ENCODE peak calls at places on chromosome 10, in six cellular contexts. M is cardiac muscle cell, W is tibial artery, F is neural progenitor cell, T is lower lobe of right lung, A is right atrium auricular region. D is an unnamed sample. For H3K36me3, the result is how much of the 10 kb centered on the place peaks cover.

GRCh38 chr10:131436467-131436866 is 124.9 kb upstream of the TCERG1L start:
- DNase-seq in M (no peak), W (no peak), F (no peak), T (no peak), A (no peak), D (no peak)

GRCh38 chr10:14873090-14873760 is 5.4 kb upstream of the SUV39H2 start:
- DNase-seq in M (no peak), W (no peak), F (no peak), T (no peak), A (no peak), D (no peak)

GRCh38 chr10:380313-380955 is 245.2 kb downstream of the ZMYND11 start:
- DNase-seq in M (no peak), W (no peak), F (no peak), T (no peak), A (no peak), D (no peak)

GRCh38 chr10:49144021-49144720 is 10.3 kb upstream of the FAM170B start:
- DNase-seq in M (no peak), W (no peak), F (no peak), T (no peak), A (no peak), D (no peak)

GRCh38 chr10:132607961-132608495 is 70.4 kb downstream of the INPP5A start:
- DNase-seq in M (no peak), W (no peak), F (no peak), T (no peak), A (no peak), D (no peak)

GRCh38 chr10:79941146-79941545 is 7.8 kb downstream of the SFTPD start:
- DNase-seq in M (no peak), W (no peak), F (no peak), T (no peak), A (no peak), D (no peak)

GRCh38 chr10:75050520-75050919 is 60.9 kb upstream of the SAMD8 start:
- DNase-seq in M (no peak), W (no peak), F (no peak), T (no peak), A (no peak), D (no peak)

GRCh38 chr10:48627984-48628609 is 23.2 kb upstream of the ARHGAP22 start:
- DNase-seq in M (no peak), W (no peak), F (no peak), T (no peak), A (no peak), D (no peak)

GRCh38 chr10:25097669-25098411 is 77.0 kb upstream of the GPR158 start:
- DNase-seq in M (no peak), W (no peak), F (no peak), T (no peak), A (no peak), D (no peak)

GRCh38 chr10:17781856-17782255 is 27.3 kb upstream of the MRC1 start:
- DNase-seq in M (peak), W (no peak), F (peak), T (no peak), A (no peak), D (no peak)

GRCh38 chr10:79446451-79447020 is 1.1 kb upstream of the ZCCHC24 start:
- DNase-seq in M (peak), W (peak), F (peak), T (peak), A (peak), D (no peak)

GRCh38 chr10:3749011-3749410 is 36.0 kb downstream of the KLF6 start:
- DNase-seq in M (no peak), W (no peak), F (no peak), T (no peak), A (no peak), D (no peak)

GRCh38 chr10:77989081-77989724 is 40.1 kb downstream of the POLR3A start:
- DNase-seq in M (no peak), W (peak), F (no peak), T (no peak), A (no peak), D (no peak)

DNA sequence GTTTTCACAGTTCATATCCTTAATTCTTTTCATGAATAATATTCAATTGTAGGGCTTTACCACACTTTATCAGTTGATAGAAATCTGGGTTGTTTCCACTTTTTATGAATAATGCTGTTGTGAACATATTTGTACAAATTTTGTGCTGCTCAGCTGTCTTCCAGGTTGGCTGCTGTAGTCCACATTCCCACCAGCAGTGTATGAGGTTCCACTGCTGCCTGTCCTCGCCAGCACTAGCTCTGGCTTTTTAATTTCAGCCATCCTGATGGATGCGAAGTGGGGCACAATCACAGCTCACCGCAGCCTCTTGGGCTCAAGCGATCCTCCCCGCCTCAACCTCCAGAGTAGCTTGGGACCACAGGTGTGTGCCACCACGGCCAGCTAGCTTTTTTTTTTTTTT is 32.8 kb downstream of the NUDT5 start:
- DNase-seq in M (no peak), W (no peak), F (no peak), T (no peak), A (no peak), D (no peak)
- H3K36me3 ChIP-seq in M (half or more), W (half or more), F (under half), T (half or more), A (half or more), D (under half)

DNA sequence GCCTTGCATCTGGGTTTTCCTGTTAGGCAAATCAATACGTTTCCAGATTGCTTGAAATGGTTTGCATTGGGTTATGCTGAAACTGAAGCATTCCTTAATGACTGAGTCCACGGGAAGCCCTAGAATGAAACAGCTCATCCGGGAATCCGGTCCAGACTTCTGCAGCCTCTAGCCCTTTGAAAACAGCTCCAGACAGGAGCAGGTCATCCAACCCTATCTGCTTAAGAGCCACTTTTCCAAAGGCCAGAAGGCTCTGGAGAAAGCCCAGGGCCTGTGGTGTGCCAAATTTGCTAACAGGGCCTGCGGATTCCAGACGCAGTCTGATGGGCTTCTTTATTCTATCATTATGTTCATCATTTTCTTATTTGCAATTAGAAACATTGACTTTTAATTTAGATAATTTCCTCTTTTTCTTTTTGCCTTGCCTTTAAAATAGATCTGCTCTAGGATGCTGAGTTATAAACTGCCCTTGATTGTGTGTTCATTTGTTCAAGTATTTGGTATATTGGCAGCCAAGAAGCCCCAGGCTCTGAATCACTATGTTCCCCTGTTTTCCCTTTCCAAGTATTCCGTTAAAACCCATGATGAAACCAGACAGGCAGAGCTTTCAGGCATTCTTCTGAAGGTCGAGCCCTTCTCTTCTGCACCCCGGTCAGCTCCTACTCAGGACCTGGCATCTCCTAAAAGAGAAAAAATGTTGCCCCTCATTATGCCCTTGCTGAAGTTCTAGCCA is 265.3 kb downstream of the SKIDA1 start:
- DNase-seq in M (no peak), W (peak), F (no peak), T (no peak), A (peak), D (no peak)
- H3K27ac ChIP-seq in M (no peak), W (no peak), F (no peak), T (peak), A (no peak), D (no peak)

GRCh38 chr10:110113670-110114337 is 93.6 kb upstream of the MXI1 start:
- DNase-seq in M (peak), W (no peak), F (no peak), T (no peak), A (no peak), D (no peak)
- H3K36me3 ChIP-seq in M (under half), W (under half), F (under half), T (under half), A (under half), D (under half)

GRCh38 chr10:82861889-82862288 is 986.9 kb downstream of the NRG3 start:
- DNase-seq in M (no peak), W (no peak), F (no peak), T (no peak), A (no peak), D (no peak)

GRCh38 chr10:82867056-82867455 is 992.1 kb downstream of the NRG3 start:
- DNase-seq in M (no peak), W (no peak), F (no peak), T (no peak), A (no peak), D (no peak)

GRCh38 chr10:82865366-82865765 is 990.4 kb downstream of the NRG3 start:
- DNase-seq in M (no peak), W (no peak), F (no peak), T (no peak), A (no peak), D (no peak)

DNA sequence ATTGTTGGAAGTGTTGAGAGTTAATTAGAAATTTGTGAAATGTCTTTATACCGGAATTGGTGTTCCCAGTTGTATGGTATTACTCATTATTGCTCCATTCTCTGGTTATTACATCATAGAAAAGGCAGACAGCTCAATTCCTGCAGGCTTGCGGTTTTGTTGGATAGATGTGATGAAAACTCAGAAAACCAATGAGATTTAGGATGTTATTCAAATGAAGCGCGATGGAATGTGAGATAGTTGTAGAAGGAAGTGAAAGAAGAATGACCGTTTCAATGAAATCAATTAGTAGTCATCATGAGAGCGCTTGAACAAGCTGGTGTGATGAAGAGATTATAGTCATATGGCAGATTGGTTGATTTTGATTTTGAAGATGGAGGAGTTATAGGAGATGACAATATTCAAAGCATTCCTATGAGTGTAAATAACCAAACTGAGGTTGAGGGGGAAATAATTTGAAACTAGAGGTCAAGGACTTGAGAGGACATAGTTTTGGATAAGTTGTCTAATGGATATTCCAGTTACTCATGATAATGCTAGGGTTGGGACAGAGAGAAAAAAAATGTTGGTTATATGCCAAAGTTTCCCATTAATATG is 991.5 kb downstream of the NRG3 start:
- DNase-seq in M (no peak), W (no peak), F (no peak), T (no peak), A (no peak), D (no peak)
- H3K27ac ChIP-seq in M (no peak), W (no peak), F (no peak), T (no peak), A (no peak), D (no peak)

DNA sequence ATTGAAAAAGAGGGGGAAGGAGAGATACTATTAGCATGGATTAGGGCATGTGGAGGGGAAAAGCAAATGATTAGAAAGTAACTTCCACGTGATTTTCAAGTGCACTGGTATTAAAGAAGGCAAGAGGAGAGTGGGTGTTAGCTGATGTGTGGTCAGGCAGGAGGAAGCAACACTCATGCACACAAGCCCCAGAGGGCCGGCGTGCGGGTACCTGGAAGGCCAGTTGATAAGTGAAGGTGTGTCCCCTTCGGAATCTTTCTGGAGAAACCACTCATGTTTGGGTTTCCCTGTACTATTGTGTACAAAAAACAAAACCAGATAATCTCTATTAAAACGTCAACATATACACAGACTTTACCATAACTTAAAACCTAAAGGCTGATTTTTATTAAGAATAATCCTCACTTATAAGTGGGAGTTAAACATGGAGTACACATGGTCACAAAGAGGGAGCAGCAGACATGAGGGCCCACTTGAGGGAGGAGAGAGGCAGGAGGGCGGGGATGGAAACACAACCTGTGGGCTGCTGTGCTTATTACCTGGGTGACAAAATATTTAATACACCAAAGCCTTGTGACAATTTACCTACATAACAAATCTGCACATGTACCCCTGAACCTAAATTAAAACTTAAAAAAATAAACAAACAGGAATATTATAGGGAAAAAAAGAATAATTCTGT is 98.9 kb downstream of the SVIL start:
- DNase-seq in M (peak), W (no peak), F (no peak), T (peak), A (no peak), D (no peak)
- H3K36me3 ChIP-seq in M (under half), W (under half), F (under half), T (under half), A (under half), D (under half)

GRCh38 chr10:101839002-101839401 is 4.6 kb downstream of the KCNIP2 start:
- DNase-seq in M (no peak), W (no peak), F (no peak), T (no peak), A (no peak), D (no peak)
- H3K27ac ChIP-seq in M (peak), W (no peak), F (no peak), T (no peak), A (peak), D (no peak)

D was measured in SK-N-MC.